ENCODE peak calls at places on chromosomes 3 and 15, in ten cellular contexts. V is thoracic aorta; W is left lung; L is brain microvascular endothelial cell; N is kidney; F is lung; K is foreskin keratinocyte; P is naive thymus-derived CD4-positive, alpha-beta T cell; Z is fibroblast of lung; D is psoas muscle. B is an unnamed sample.

GRCh38 chr3:4935347-4935746 is 43.9 kb upstream of the BHLHE40 start:
- DNase-seq in V (no peak), W (no peak), L (no peak), N (no peak), F (no peak), K (peak; percentile 32), P (no peak), Z (no peak), D (no peak), B (no peak)

GRCh38 chr3:7520593-7520992 is 659.7 kb downstream of the GRM7 start:
- DNase-seq in V (no peak), W (no peak), L (no peak), N (no peak), F (no peak), K (no peak), P (no peak), Z (no peak), D (no peak), B (no peak)

GRCh38 chr3:51269466-51269865 is 115.6 kb upstream of the MANF start:
- DNase-seq in V (no peak), W (no peak), L (no peak), N (no peak), F (no peak), K (peak; percentile 18), P (no peak), Z (peak; percentile 28), D (no peak), B (no peak)

GRCh38 chr3:23396746-23397145 is 193.6 kb downstream of the UBE2E2 start:
- DNase-seq in V (no peak), W (no peak), L (no peak), N (no peak), F (no peak), K (peak; percentile 26), P (no peak), Z (no peak), D (no peak), B (no peak)

GRCh38 chr3:169394316-169394715 is 269.2 kb downstream of the MECOM start:
- DNase-seq in V (no peak), W (no peak), L (no peak), N (no peak), F (no peak), K (no peak), P (no peak), Z (no peak), D (no peak), B (no peak)

GRCh38 chr3:169509359-169509758 is 154.2 kb downstream of the MECOM start:
- DNase-seq in V (no peak), W (no peak), L (no peak), N (no peak), F (no peak), K (no peak), P (no peak), Z (no peak), D (no peak), B (no peak)

GRCh38 chr3:146380052-146380451 is 89.3 kb downstream of the PLSCR2 start:
- DNase-seq in V (no peak), W (no peak), L (no peak), N (no peak), F (no peak), K (no peak), P (no peak), Z (no peak), D (no peak), B (no peak)

GRCh38 chr3:54830658-54831057 is 97.2 kb downstream of the LRTM1 start:
- DNase-seq in V (no peak), W (no peak), L (peak; percentile 14), N (no peak), F (no peak), K (peak; percentile 20), P (no peak), Z (peak; percentile 36), D (no peak), B (no peak)

GRCh38 chr15:75089781-75090734 is 66.7 kb downstream of the PPCDC start:
- DNase-seq in V (no peak), W (no peak), L (peak; percentile 80), N (peak; percentile 63), F (peak; percentile 42), K (no peak), P (no peak), Z (no peak), D (no peak), B (no peak)

GRCh38 chr3:196440696-196441095 is 8.5 kb upstream of the UBXN7 start:
- DNase-seq in V (no peak), W (no peak), L (no peak), N (no peak), F (no peak), K (no peak), P (no peak), Z (no peak), D (no peak), B (no peak)

GRCh38 chr3:155096303-155097008 is 16.3 kb downstream of the MME start:
- DNase-seq in V (no peak), W (no peak), L (no peak), N (no peak), F (no peak), K (no peak), P (no peak), Z (no peak), D (no peak), B (no peak)

GRCh38 chr3:155106059-155106458 is 25.9 kb downstream of the MME start:
- DNase-seq in V (no peak), W (no peak), L (no peak), N (no peak), F (no peak), K (no peak), P (no peak), Z (peak; percentile 85), D (no peak), B (no peak)

GRCh38 chr3:155097009-155097349 is 16.9 kb downstream of the MME start:
- DNase-seq in V (no peak), W (no peak), L (no peak), N (no peak), F (no peak), K (no peak), P (no peak), Z (no peak), D (no peak), B (no peak)

GRCh38 chr3:155102329-155102728 is 22.2 kb downstream of the MME start:
- DNase-seq in V (no peak), W (no peak), L (peak; percentile 1), N (no peak), F (no peak), K (peak; percentile 66), P (no peak), Z (no peak), D (no peak), B (no peak)

DNA sequence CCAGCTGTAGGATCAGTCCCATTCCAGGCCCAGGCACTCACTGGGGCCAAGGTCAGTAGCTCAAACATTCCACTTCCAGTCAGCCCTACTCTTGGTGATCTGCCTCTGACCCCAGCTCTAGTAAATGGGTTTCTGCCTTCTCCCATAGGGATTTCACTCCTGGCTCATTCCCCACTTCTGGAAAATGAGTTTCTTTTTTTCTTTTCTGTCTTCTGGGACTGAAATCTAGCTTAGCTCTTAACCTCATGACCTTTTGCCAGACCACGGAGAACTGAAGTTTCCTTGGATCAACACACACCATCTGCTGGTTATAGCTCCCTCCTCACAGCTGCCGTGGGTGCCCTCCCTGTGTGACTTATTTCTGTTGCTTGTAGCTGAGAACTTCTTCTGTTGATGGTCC is 21.3 kb downstream of the MME start:
- DNase-seq in V (no peak), W (no peak), L (no peak), N (no peak), F (no peak), K (no peak), P (no peak), Z (peak; percentile 98), D (no peak), B (no peak)
- H3K27ac ChIP-seq in V (no peak overlapping the region), W (no peak overlapping the region), L (no peak overlapping the region), N (no peak overlapping the region), F (no peak overlapping the region), K (no peak overlapping the region), P (no peak overlapping the region), Z (peak overlapping the region; percentile 44), D (no peak overlapping the region), B (no peak overlapping the region)

DNA sequence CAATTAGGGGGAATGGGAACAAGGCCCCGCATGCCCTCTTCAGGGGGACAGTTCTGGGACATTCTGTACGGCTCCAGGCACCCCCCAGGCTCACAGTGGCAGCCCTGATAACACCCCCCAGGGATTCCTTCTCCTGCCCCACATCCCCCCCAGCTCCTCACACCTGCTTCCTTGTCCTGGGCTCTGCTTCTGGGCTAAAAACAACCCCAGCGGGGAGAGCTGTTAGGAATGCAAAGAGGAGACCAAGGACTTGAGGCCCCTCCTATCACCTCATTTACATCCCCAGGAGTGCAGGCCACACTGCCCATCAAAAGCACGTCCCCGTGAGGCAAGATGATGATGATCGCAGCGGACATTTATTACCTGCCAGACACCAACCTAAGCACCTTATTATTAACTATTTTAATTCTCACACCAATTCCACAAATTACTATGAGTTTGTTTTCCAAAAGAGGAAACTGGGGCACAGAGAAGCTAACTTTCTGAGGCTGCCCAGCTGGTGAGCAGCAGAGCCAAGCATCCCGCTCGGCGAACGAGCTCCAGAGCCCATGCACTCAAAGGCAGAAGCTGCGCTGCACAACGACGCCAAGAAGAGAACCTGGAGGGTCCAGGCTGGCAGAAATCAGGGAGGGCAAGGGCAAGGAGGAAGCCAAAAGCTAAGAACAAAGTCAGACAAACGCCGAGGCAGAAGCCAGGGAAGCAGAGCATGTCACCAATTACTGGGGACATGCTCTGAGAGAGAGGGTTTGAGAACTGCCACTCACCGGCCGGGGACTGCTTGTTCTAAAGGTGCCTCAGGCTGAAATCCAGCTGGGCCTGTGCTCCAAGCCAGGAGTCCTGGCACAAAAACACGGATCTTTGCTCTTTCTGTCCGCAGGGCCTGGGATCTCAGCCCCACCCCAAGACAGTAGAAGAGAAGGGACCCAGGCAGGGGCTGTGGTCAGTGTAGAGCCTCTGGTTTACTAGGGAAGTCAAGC is 76.2 kb upstream of the NSMCE3 start:
- DNase-seq in V (no peak), W (no peak), L (no peak), N (no peak), F (no peak), K (no peak), P (no peak), Z (no peak), D (no peak), B (no peak)
- H3K27ac ChIP-seq in V (no peak overlapping the region), W (no peak overlapping the region), L (no peak overlapping the region), N (no peak overlapping the region), F (no peak overlapping the region), K (no peak overlapping the region), P (no peak overlapping the region), Z (no peak overlapping the region), D (no peak overlapping the region), B (no peak overlapping the region)

DNA sequence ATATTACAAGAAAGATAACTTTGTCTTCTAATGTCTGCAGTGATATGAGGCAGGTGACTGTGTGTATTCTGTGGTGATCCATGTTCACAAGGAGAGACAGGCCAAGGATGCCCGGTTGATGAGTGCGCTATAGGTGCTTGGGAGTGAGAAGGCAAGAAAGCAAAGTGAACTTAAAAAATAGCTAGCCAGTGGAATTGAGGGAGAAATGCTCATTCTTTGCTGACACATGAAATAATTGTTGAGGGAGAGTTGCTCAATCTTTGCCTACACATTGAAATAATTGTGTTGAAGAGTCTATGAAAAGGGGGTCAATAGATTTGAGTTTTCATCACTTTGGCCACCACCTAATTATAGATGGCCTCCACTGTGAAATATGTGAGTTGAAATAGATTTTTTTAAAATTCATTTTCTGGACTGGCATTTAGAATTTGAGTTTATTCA is 156.3 kb downstream of the LPP start:
- DNase-seq in V (no peak), W (no peak), L (no peak), N (no peak), F (no peak), K (no peak), P (no peak), Z (no peak), D (no peak), B (no peak)
- H3K27ac ChIP-seq in V (no peak overlapping the region), W (no peak overlapping the region), L (no peak overlapping the region), N (no peak overlapping the region), F (no peak overlapping the region), K (no peak overlapping the region), P (no peak overlapping the region), Z (no peak overlapping the region), D (no peak overlapping the region), B (no peak overlapping the region)

GRCh38 chr15:34628577-34629152 is 45.2 kb upstream of the GOLGA8B start:
- DNase-seq in V (no peak), W (no peak), L (no peak), N (no peak), F (no peak), K (peak; percentile 68), P (no peak), Z (peak; percentile 54), D (no peak), B (no peak)
- H3K27ac ChIP-seq in V (no peak overlapping the region), W (no peak overlapping the region), L (no peak overlapping the region), N (no peak overlapping the region), F (no peak overlapping the region), K (no peak overlapping the region), P (no peak overlapping the region), Z (no peak overlapping the region), D (no peak overlapping the region), B (no peak overlapping the region)